ENCODE peak calls at places on chromosomes 1 and 21, in six cellular contexts. U is H1, G is HCT116, N is IMR-90, L is K562, A is GM12878. R is an unnamed sample. For H3K27me3, the result is how much of the 10 kb centered on the place peaks cover.

GRCh38 chr1:154880651-154881050 is 10.6 kb upstream of the KCNN3 start:
- DNase-seq in U (no peak), G (no peak), N (no peak), L (no peak), A (no peak), R (no peak)

GRCh38 chr1:162732566-162733335 is 57.8 kb upstream of the HSD17B7 start:
- DNase-seq in U (no peak), G (no peak), N (no peak), L (no peak), A (no peak), R (peak)

GRCh38 chr1:65055754-65056153 is 89.4 kb upstream of the JAK1 start:
- DNase-seq in U (no peak), G (no peak), N (no peak), L (no peak), A (no peak), R (no peak)

GRCh38 chr1:31624354-31625179 is 7.1 kb downstream of the HCRTR1 start:
- DNase-seq in U (no peak), G (no peak), N (no peak), L (no peak), A (no peak), R (no peak)

GRCh38 chr1:172144445-172145060 is 275.9 kb upstream of the C1orf105 start:
- DNase-seq in U (no peak), G (no peak), N (peak), L (no peak), A (no peak), R (no peak)

GRCh38 chr1:180165096-180165495 is 10.4 kb downstream of the QSOX1 start:
- DNase-seq in U (no peak), G (no peak), N (no peak), L (no peak), A (no peak), R (no peak)

GRCh38 chr1:94110021-94110761 is 10.8 kb downstream of the ABCA4 start:
- DNase-seq in U (no peak), G (no peak), N (no peak), L (no peak), A (no peak), R (no peak)

GRCh38 chr1:119827010-119827409 is 15.8 kb upstream of the REG4 start:
- DNase-seq in U (no peak), G (no peak), N (no peak), L (peak), A (no peak), R (no peak)

GRCh38 chr1:232726048-232726779 is 79.0 kb upstream of the MAP10 start:
- DNase-seq in U (no peak), G (no peak), N (peak), L (no peak), A (no peak), R (no peak)

GRCh38 chr1:23559985-23560755 is 869 bp upstream of the ID3 start:
- DNase-seq in U (no peak), G (no peak), N (peak), L (no peak), A (no peak), R (no peak)

GRCh38 chr1:59699227-59699847 is 115.4 kb upstream of the HOOK1 start:
- DNase-seq in U (no peak), G (peak), N (peak), L (peak), A (no peak), R (peak)
- TF ChIP-seq CEBPB in U (no peak), G (no peak), N (no peak), L (no peak), A (no peak), R (no peak)

DNA sequence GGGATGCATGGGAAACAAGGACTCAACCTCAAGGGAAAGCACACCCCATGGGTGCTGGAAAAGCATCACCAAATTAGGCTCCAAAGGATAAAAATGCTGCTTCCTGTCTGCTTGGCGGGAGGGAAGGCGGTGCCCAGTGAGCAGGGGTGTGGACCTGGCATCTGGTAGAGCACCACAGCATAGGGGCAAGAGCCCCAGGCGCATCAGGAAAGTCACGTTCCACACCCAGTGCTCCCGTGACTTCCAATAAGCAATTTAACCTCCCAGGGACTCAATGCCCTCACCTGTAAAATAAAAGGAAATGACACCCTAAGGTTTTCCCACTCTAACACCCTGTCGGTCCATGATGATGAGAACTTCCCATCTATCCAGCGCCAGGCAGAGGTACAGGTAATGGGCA is 206.0 kb downstream of the SETD4 start:
- DNase-seq in U (no peak), G (no peak), N (no peak), L (no peak), A (no peak), R (no peak)
- H3K27me3 ChIP-seq in U (under half), G (under half), N (under half), L (under half), A (under half), R (under half)

GRCh38 chr1:58893257-58893869 is 109.5 kb upstream of the JUN start:
- DNase-seq in U (no peak), G (no peak), N (no peak), L (peak), A (no peak), R (no peak)
- TF ChIP-seq CEBPB in U (no peak), G (no peak), N (no peak), L (no peak), A (no peak), R (no peak)

DNA sequence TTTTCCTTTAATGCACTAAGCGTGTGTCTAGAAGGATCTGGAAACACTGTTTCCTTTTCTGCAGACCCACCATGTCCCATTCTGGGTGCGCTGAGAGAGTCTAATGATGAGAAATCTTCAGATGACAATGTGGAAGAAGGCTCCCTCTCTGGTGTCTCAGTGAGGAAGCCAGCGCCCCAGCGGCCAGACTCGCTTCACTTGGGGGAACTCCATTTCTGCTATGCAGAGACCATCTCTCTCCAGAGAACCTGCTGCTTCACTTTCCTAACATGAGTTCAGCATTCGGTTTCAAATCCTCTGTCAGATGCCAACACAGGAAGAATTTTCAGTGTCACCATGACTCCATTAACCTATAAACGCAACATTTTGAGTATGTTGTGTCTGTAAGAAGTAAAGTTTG is 121.8 kb downstream of the SYF2 start:
- DNase-seq in U (no peak), G (no peak), N (no peak), L (no peak), A (no peak), R (no peak)
- H3K27me3 ChIP-seq in U (under half), G (under half), N (under half), L (half or more), A (under half), R (under half)

DNA sequence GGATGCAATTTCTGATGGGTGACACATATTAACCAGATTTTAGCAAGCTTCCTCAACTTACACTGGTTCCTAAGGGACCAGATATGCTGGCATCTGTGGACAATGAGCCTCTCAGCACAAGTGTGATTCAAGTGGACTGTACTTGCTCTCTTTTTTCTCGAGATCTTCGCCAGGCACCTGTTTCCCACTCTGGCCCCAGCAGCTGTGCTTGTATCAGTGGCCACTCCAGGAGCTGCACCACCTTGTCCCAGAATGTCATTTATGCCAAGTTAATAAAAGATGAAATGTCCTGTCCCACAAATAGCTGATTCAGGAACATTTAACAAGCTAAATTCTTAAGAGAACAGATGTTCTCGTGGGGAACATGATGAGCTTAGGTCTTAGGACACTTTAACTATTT is 14.6 kb downstream of the C1orf198 start:
- DNase-seq in U (no peak), G (no peak), N (no peak), L (no peak), A (no peak), R (no peak)
- TF ChIP-seq CEBPB in U (no peak), G (no peak), N (no peak), L (no peak), A (no peak), R (no peak)

DNA sequence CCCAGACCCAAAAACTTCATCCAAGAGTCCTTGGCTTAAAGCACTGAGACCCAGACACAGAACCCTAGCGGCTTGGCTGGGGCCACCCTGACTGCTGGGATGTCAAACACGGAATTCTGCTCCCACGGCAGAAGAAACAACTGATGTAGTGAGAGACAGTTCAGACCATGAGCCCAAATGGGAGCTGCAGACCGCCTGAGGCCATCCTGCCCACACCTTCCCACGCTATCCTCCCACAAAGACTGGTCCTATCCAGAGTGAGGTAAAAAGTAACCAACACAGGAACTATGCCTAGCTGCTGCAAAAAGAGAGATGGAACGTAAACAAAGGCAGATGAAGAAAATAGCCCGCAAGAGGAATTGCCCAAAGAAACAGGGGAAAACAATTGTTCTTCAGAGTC is 203.3 kb downstream of the PTPRU start:
- DNase-seq in U (no peak), G (no peak), N (no peak), L (no peak), A (no peak), R (no peak)
- H3K27me3 ChIP-seq in U (under half), G (half or more), N (under half), L (under half), A (under half), R (under half)

R was measured in HepG2.